ENCODE peak calls at places on chromosome 6, in seven cellular contexts. C, D, E, Z, M, W and Q are unnamed samples.

GRCh38 chr6:70574643-70575042 is 7.9 kb downstream of the SDHAF4 start:
- DNase-seq in C (no peak), D (no peak), E (no peak), Z (no peak), M (no peak), W (no peak), Q (no peak)

GRCh38 chr6:113969888-113970807 is 800 bp downstream of the HDAC2 start:
- DNase-seq in C (peak; percentile 62), D (peak; percentile 68), E (peak; percentile 65), Z (no peak), M (peak; percentile 64), W (peak; percentile 48), Q (no peak)

GRCh38 chr6:117481278-117481925 is 1.1 kb upstream of the DCBLD1 start:
- DNase-seq in C (no peak), D (peak; percentile 28), E (peak; percentile 15), Z (no peak), M (peak; percentile 51), W (peak; percentile 84), Q (no peak)

GRCh38 chr6:18893540-18894269 is 506.6 kb downstream of the RNF144B start:
- DNase-seq in C (no peak), D (no peak), E (no peak), Z (no peak), M (no peak), W (no peak), Q (no peak)

GRCh38 chr6:168090064-168090690 is 11.2 kb upstream of the FRMD1 start:
- DNase-seq in C (no peak), D (no peak), E (no peak), Z (no peak), M (no peak), W (no peak), Q (no peak)

GRCh38 chr6:166314454-166314853 is 6.3 kb upstream of the PRR18 start:
- DNase-seq in C (no peak), D (no peak), E (no peak), Z (no peak), M (no peak), W (no peak), Q (no peak)

GRCh38 chr6:33208089-33208967 is at the start of gene RING1:
- DNase-seq in C (peak; percentile 89), D (peak; percentile 89), E (peak; percentile 96), Z (no peak), M (peak; percentile 90), W (peak; percentile 59), Q (no peak)

GRCh38 chr6:63674635-63675034 is 39.0 kb downstream of the PHF3 start:
- DNase-seq in C (no peak), D (no peak), E (no peak), Z (no peak), M (no peak), W (no peak), Q (no peak)

GRCh38 chr6:11527274-11527870 is 10.2 kb upstream of the TMEM170B start:
- DNase-seq in C (no peak), D (no peak), E (no peak), Z (no peak), M (no peak), W (no peak), Q (no peak)

GRCh38 chr6:132893772-132894490 is 79.6 kb downstream of the RPS12 start:
- DNase-seq in C (no peak), D (no peak), E (no peak), Z (no peak), M (no peak), W (no peak), Q (no peak)

GRCh38 chr6:113359155-113360140 is 497.7 kb upstream of the MARCKS start:
- DNase-seq in C (no peak), D (no peak), E (no peak), Z (no peak), M (no peak), W (no peak), Q (no peak)

GRCh38 chr6:122809671-122810070 is 20.6 kb downstream of the SMPDL3A start:
- DNase-seq in C (no peak), D (no peak), E (no peak), Z (no peak), M (no peak), W (no peak), Q (no peak)

GRCh38 chr6:9502991-9503761 is 911.7 kb downstream of the TFAP2A start:
- DNase-seq in C (no peak), D (no peak), E (no peak), Z (no peak), M (no peak), W (no peak), Q (no peak)

GRCh38 chr6:166307082-166307980 is 861 bp downstream of the PRR18 start:
- DNase-seq in C (no peak), D (peak; percentile 70), E (no peak), Z (no peak), M (peak; percentile 84), W (no peak), Q (no peak)

GRCh38 chr6:167552961-167553360 is 228.1 kb downstream of the TTLL2 start:
- DNase-seq in C (no peak), D (no peak), E (no peak), Z (no peak), M (no peak), W (no peak), Q (no peak)

GRCh38 chr6:12594541-12594893 is 122.0 kb upstream of the PHACTR1 start:
- DNase-seq in C (no peak), D (no peak), E (no peak), Z (no peak), M (no peak), W (no peak), Q (no peak)

GRCh38 chr6:165829376-165829775 is 166.3 kb upstream of the PDE10A start:
- DNase-seq in C (no peak), D (no peak), E (no peak), Z (no peak), M (no peak), W (no peak), Q (no peak)

GRCh38 chr6:146269482-146269881 is 240.6 kb downstream of the GRM1 start:
- DNase-seq in C (no peak), D (peak; percentile 18), E (no peak), Z (no peak), M (no peak), W (no peak), Q (no peak)

GRCh38 chr6:53679446-53679933 is 13.9 kb upstream of the KLHL31 start:
- DNase-seq in C (peak; percentile 43), D (peak; percentile 15), E (peak; percentile 20), Z (peak; percentile 60), M (peak; percentile 51), W (peak; percentile 62), Q (no peak)
- TF ChIP-seq SP1 in C (no peak), D (no peak), E (no peak), Z (no peak), M (no peak), W (no peak), Q (no peak)

GRCh38 chr6:3621411-3621810 is 130.1 kb downstream of the PXDC1 start:
- DNase-seq in C (no peak), D (no peak), E (no peak), Z (no peak), M (no peak), W (no peak), Q (no peak)

GRCh38 chr6:3619201-3619600 is 132.3 kb downstream of the PXDC1 start:
- DNase-seq in C (no peak), D (no peak), E (no peak), Z (no peak), M (peak; percentile 35), W (no peak), Q (no peak)

GRCh38 chr6:3620389-3620788 is 131.1 kb downstream of the PXDC1 start:
- DNase-seq in C (no peak), D (no peak), E (no peak), Z (no peak), M (no peak), W (no peak), Q (no peak)

GRCh38 chr6:3619800-3620199 is 131.7 kb downstream of the PXDC1 start:
- DNase-seq in C (no peak), D (no peak), E (no peak), Z (no peak), M (no peak), W (no peak), Q (no peak)

GRCh38 chr6:3620937-3621336 is 130.6 kb downstream of the PXDC1 start:
- DNase-seq in C (no peak), D (no peak), E (no peak), Z (no peak), M (no peak), W (no peak), Q (no peak)
- TF ChIP-seq SP1 in C (no peak), D (no peak), E (no peak), Z (no peak), M (no peak), W (no peak), Q (no peak)

GRCh38 chr6:129429953-129430352 is 280.0 kb downstream of the ARHGAP18 start:
- DNase-seq in C (peak; percentile 14), D (no peak), E (no peak), Z (no peak), M (no peak), W (no peak), Q (no peak)
- TF ChIP-seq SP1 in C (no peak), D (no peak), E (no peak), Z (no peak), M (no peak), W (no peak), Q (no peak)

DNA sequence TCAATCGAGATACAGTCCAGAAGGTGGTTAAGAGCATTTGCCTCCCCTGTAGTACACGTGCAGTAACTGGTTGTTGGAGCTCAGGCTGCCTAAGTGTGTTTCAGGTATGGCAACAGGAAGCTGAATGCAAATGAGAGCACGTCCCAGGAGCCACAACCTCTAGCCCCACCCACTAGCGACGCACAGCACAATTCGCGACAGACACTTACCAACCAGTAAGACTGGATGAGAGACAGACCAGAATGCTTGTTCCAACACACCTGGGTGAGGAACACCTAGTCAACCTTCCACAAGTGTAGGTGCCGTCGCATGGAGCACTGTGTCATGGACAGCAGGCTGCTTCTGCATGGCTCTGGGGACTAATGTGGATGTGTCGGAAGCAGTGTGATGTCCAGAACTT is 7.2 kb upstream of the SERPINB1 start:
- DNase-seq in C (no peak), D (peak; percentile 63), E (peak; percentile 37), Z (no peak), M (no peak), W (no peak), Q (no peak)
- TF ChIP-seq SP1 in C (no peak), D (no peak), E (no peak), Z (no peak), M (no peak), W (no peak), Q (no peak)

GRCh38 chr6:190596-191395 is 101.5 kb upstream of the DUSP22 start:
- DNase-seq in C (no peak), D (no peak), E (no peak), Z (no peak), M (no peak), W (peak; percentile 33), Q (no peak)
- TF ChIP-seq SP1 in C (no peak), D (no peak), E (no peak), Z (no peak), M (no peak), W (no peak), Q (no peak)

DNA sequence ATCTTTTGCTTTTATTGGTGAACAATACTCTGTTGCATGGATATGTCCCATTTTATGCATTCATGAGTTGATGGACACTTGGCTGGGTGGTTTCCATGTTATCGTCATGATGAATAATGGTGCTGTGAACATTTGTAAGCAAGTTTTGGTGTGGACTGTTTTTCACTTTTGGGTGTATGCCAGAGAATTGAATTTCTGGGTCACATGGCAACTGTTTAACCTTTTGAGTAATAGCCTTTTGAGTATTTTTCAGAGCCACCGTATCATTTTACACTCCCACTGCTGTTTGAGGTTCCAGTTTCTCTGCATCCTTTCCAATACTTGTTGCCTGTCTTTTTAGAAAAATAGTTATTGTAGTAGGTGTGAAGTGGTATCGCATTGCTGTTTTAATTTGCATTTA is 107.0 kb downstream of the JARID2 start:
- DNase-seq in C (no peak), D (no peak), E (no peak), Z (no peak), M (no peak), W (no peak), Q (no peak)
- TF ChIP-seq SP1 in C (no peak), D (no peak), E (no peak), Z (no peak), M (no peak), W (no peak), Q (no peak)